ENCODE peak calls at places on chromosomes 2 and 18, in nine cellular contexts. One of them, this sample, is unnamed.

GRCh38 chr2:101801496-101801895 is 104.0 kb downstream of the MAP4K4 start:
- DNase-seq in K562: no peak
- DNase-seq in HCT116: no peak
- DNase-seq in fibroblast of mammary gland: no peak
- DNase-seq in tibial artery: no peak
- DNase-seq in psoas muscle: no peak
- DNase-seq in IMR-90: no peak
- DNase-seq in progenitor cell of endocrine pancreas: no peak
- DNase-seq in Panc1: no peak
- DNase-seq in this sample: no peak

GRCh38 chr18:35582310-35582682 is 756 bp downstream of the GALNT1 start:
- DNase-seq in K562: peak; percentile 22
- DNase-seq in HCT116: no peak
- DNase-seq in fibroblast of mammary gland: no peak
- DNase-seq in tibial artery: no peak
- DNase-seq in psoas muscle: no peak
- DNase-seq in IMR-90: no peak
- DNase-seq in progenitor cell of endocrine pancreas: no peak
- DNase-seq in Panc1: no peak
- DNase-seq in this sample: no peak

GRCh38 chr2:240000671-240001070 is 24.5 kb downstream of the NDUFA10 start:
- DNase-seq in K562: no peak
- DNase-seq in HCT116: no peak
- DNase-seq in fibroblast of mammary gland: no peak
- DNase-seq in tibial artery: no peak
- DNase-seq in psoas muscle: no peak
- DNase-seq in IMR-90: no peak
- DNase-seq in progenitor cell of endocrine pancreas: no peak
- DNase-seq in Panc1: no peak
- DNase-seq in this sample: no peak

GRCh38 chr2:19711470-19712372 is 190.1 kb downstream of the TTC32 start:
- DNase-seq in K562: no peak
- DNase-seq in HCT116: peak; percentile 38
- DNase-seq in fibroblast of mammary gland: peak; percentile 98
- DNase-seq in tibial artery: no peak
- DNase-seq in psoas muscle: no peak
- DNase-seq in IMR-90: peak; percentile 98
- DNase-seq in progenitor cell of endocrine pancreas: no peak
- DNase-seq in Panc1: peak; percentile 13
- DNase-seq in this sample: no peak

GRCh38 chr18:48312066-48312465 is 97.1 kb downstream of the ZBTB7C start:
- DNase-seq in K562: no peak
- DNase-seq in HCT116: no peak
- DNase-seq in fibroblast of mammary gland: no peak
- DNase-seq in tibial artery: no peak
- DNase-seq in psoas muscle: no peak
- DNase-seq in IMR-90: no peak
- DNase-seq in progenitor cell of endocrine pancreas: no peak
- DNase-seq in Panc1: no peak
- DNase-seq in this sample: no peak

GRCh38 chr2:9262671-9263171 is 56.1 kb downstream of the ASAP2 start:
- DNase-seq in K562: no peak
- DNase-seq in HCT116: no peak
- DNase-seq in fibroblast of mammary gland: no peak
- DNase-seq in tibial artery: no peak
- DNase-seq in psoas muscle: no peak
- DNase-seq in IMR-90: peak; percentile 51
- DNase-seq in progenitor cell of endocrine pancreas: no peak
- DNase-seq in Panc1: no peak
- DNase-seq in this sample: no peak

GRCh38 chr2:70855679-70856078 is 20.1 kb upstream of the CD207 start:
- DNase-seq in K562: no peak
- DNase-seq in HCT116: no peak
- DNase-seq in fibroblast of mammary gland: peak; percentile 46
- DNase-seq in tibial artery: no peak
- DNase-seq in psoas muscle: no peak
- DNase-seq in IMR-90: peak; percentile 13
- DNase-seq in progenitor cell of endocrine pancreas: no peak
- DNase-seq in Panc1: no peak
- DNase-seq in this sample: no peak

GRCh38 chr2:45681675-45682074 is 30.2 kb downstream of the PRKCE start:
- DNase-seq in K562: no peak
- DNase-seq in HCT116: peak; percentile 81
- DNase-seq in fibroblast of mammary gland: peak; percentile 94
- DNase-seq in tibial artery: no peak
- DNase-seq in psoas muscle: peak; percentile 48
- DNase-seq in IMR-90: peak; percentile 88
- DNase-seq in progenitor cell of endocrine pancreas: no peak
- DNase-seq in Panc1: peak; percentile 86
- DNase-seq in this sample: no peak

GRCh38 chr18:78232196-78232595 is 747.4 kb upstream of the SALL3 start:
- DNase-seq in K562: no peak
- DNase-seq in HCT116: no peak
- DNase-seq in fibroblast of mammary gland: no peak
- DNase-seq in tibial artery: no peak
- DNase-seq in psoas muscle: no peak
- DNase-seq in IMR-90: no peak
- DNase-seq in progenitor cell of endocrine pancreas: no peak
- DNase-seq in Panc1: no peak
- DNase-seq in this sample: no peak

GRCh38 chr2:143901185-143901842 is 618.6 kb downstream of the ZEB2 start:
- DNase-seq in K562: no peak
- DNase-seq in HCT116: peak; percentile 51
- DNase-seq in fibroblast of mammary gland: peak; percentile 89
- DNase-seq in tibial artery: no peak
- DNase-seq in psoas muscle: no peak
- DNase-seq in IMR-90: peak; percentile 91
- DNase-seq in progenitor cell of endocrine pancreas: no peak
- DNase-seq in Panc1: no peak
- DNase-seq in this sample: no peak

GRCh38 chr2:157176602-157177001 is 80.9 kb upstream of the GALNT5 start:
- DNase-seq in K562: no peak
- DNase-seq in HCT116: no peak
- DNase-seq in fibroblast of mammary gland: no peak
- DNase-seq in tibial artery: no peak
- DNase-seq in psoas muscle: no peak
- DNase-seq in IMR-90: no peak
- DNase-seq in progenitor cell of endocrine pancreas: no peak
- DNase-seq in Panc1: no peak
- DNase-seq in this sample: no peak

GRCh38 chr2:138395565-138396306 is 105.8 kb upstream of the SPOPL start:
- DNase-seq in K562: no peak
- DNase-seq in HCT116: no peak
- DNase-seq in fibroblast of mammary gland: peak; percentile 90
- DNase-seq in tibial artery: peak; percentile 77
- DNase-seq in psoas muscle: no peak
- DNase-seq in IMR-90: peak; percentile 42
- DNase-seq in progenitor cell of endocrine pancreas: no peak
- DNase-seq in Panc1: no peak
- DNase-seq in this sample: no peak

GRCh38 chr2:223856021-223856420 is 18.6 kb upstream of the AP1S3 start:
- DNase-seq in K562: no peak
- DNase-seq in HCT116: no peak
- DNase-seq in fibroblast of mammary gland: no peak
- DNase-seq in tibial artery: no peak
- DNase-seq in psoas muscle: no peak
- DNase-seq in IMR-90: peak; percentile 35
- DNase-seq in progenitor cell of endocrine pancreas: no peak
- DNase-seq in Panc1: no peak
- DNase-seq in this sample: no peak

GRCh38 chr2:71675296-71675695 is 221.9 kb downstream of the DYSF start:
- DNase-seq in K562: no peak
- DNase-seq in HCT116: no peak
- DNase-seq in fibroblast of mammary gland: no peak
- DNase-seq in tibial artery: peak; percentile 54
- DNase-seq in psoas muscle: no peak
- DNase-seq in IMR-90: no peak
- DNase-seq in progenitor cell of endocrine pancreas: no peak
- DNase-seq in Panc1: no peak
- DNase-seq in this sample: no peak

DNA sequence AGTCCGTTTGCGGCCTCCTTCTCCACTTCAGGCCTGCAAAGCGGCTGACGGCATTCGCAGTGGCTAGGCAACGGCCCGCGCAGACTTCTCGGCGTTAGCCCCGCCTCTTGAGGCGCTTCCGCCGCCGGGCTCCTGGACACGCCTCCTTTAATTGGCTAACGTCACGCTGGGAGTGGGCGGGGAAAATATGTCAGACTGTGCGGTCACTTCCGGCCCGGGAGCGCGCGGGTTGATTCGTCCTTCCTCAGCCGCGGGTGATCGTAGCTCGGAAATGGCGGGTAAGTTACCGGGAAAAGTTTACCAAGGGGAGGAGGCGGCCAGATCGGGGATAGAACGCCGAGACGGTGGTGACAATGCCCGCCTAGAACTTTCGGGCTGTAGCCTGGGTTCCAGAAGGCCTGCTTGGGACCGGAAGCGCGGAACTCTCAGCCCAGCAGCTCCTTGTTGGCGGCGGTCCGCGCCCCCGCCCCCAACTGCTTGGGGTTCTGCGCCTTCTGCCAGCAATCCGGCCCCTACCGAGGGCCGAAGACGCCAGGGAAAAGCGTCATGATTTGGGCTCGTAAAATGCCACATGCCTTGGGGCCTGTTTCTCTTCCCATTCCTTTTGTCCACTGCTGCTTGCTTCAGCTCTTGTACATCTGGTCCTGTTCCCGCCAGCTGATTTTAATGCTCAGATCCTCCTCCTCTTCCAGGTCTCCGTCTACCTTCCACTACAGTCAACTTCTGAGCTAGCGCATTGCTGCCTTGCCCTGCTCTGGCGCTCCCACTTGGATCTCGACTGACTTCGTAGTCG is at the start of gene HAT1:
- DNase-seq in K562: peak; percentile 98
- DNase-seq in HCT116: peak; percentile 95
- DNase-seq in fibroblast of mammary gland: peak; percentile 97
- DNase-seq in tibial artery: peak; percentile 99
- DNase-seq in psoas muscle: peak; percentile 97
- DNase-seq in IMR-90: peak; percentile 98
- DNase-seq in progenitor cell of endocrine pancreas: peak; percentile 95
- DNase-seq in Panc1: peak; percentile 93
- DNase-seq in this sample: peak; percentile 94
- TF ChIP-seq CTCF in K562: peak; percentile 10
- TF ChIP-seq CTCF in HCT116: no peak
- TF ChIP-seq CTCF in fibroblast of mammary gland: no peak
- TF ChIP-seq CTCF in tibial artery: no peak
- TF ChIP-seq CTCF in psoas muscle: no peak
- TF ChIP-seq CTCF in IMR-90: no peak
- TF ChIP-seq CTCF in progenitor cell of endocrine pancreas: no peak
- TF ChIP-seq CTCF in Panc1: no peak
- TF ChIP-seq CTCF in this sample: no peak

GRCh38 chr2:122136071-122136470 is 380.6 kb downstream of the TSN start:
- DNase-seq in K562: peak; percentile 48
- DNase-seq in HCT116: peak; percentile 16
- DNase-seq in fibroblast of mammary gland: peak; percentile 8
- DNase-seq in tibial artery: no peak
- DNase-seq in psoas muscle: no peak
- DNase-seq in IMR-90: peak; percentile 21
- DNase-seq in progenitor cell of endocrine pancreas: no peak
- DNase-seq in Panc1: peak; percentile 4
- DNase-seq in this sample: no peak
- TF ChIP-seq CTCF in K562: peak; percentile 50
- TF ChIP-seq CTCF in HCT116: peak; percentile 80
- TF ChIP-seq CTCF in fibroblast of mammary gland: peak; percentile 23
- TF ChIP-seq CTCF in tibial artery: no peak
- TF ChIP-seq CTCF in psoas muscle: no peak
- TF ChIP-seq CTCF in IMR-90: peak; percentile 36
- TF ChIP-seq CTCF in progenitor cell of endocrine pancreas: peak; percentile 50
- TF ChIP-seq CTCF in Panc1: peak; percentile 75
- TF ChIP-seq CTCF in this sample: no peak

GRCh38 chr2:188984126-188984525 is 10.0 kb downstream of the COL3A1 start:
- DNase-seq in K562: no peak
- DNase-seq in HCT116: no peak
- DNase-seq in fibroblast of mammary gland: peak; percentile 84
- DNase-seq in tibial artery: no peak
- DNase-seq in psoas muscle: no peak
- DNase-seq in IMR-90: peak; percentile 71
- DNase-seq in progenitor cell of endocrine pancreas: no peak
- DNase-seq in Panc1: no peak
- DNase-seq in this sample: no peak
- TF ChIP-seq CTCF in K562: no peak
- TF ChIP-seq CTCF in HCT116: peak; percentile 10
- TF ChIP-seq CTCF in fibroblast of mammary gland: peak; percentile 41
- TF ChIP-seq CTCF in tibial artery: peak; percentile 60
- TF ChIP-seq CTCF in psoas muscle: peak; percentile 18
- TF ChIP-seq CTCF in IMR-90: peak; percentile 53
- TF ChIP-seq CTCF in progenitor cell of endocrine pancreas: no peak
- TF ChIP-seq CTCF in Panc1: peak; percentile 14
- TF ChIP-seq CTCF in this sample: no peak

GRCh38 chr2:63434597-63434996 is 153.7 kb downstream of the WDPCP start:
- DNase-seq in K562: peak; percentile 23
- DNase-seq in HCT116: no peak
- DNase-seq in fibroblast of mammary gland: no peak
- DNase-seq in tibial artery: no peak
- DNase-seq in psoas muscle: no peak
- DNase-seq in IMR-90: no peak
- DNase-seq in progenitor cell of endocrine pancreas: no peak
- DNase-seq in Panc1: no peak
- DNase-seq in this sample: no peak
- TF ChIP-seq CTCF in K562: no peak
- TF ChIP-seq CTCF in HCT116: no peak
- TF ChIP-seq CTCF in fibroblast of mammary gland: no peak
- TF ChIP-seq CTCF in tibial artery: no peak
- TF ChIP-seq CTCF in psoas muscle: no peak
- TF ChIP-seq CTCF in IMR-90: no peak
- TF ChIP-seq CTCF in progenitor cell of endocrine pancreas: no peak
- TF ChIP-seq CTCF in Panc1: no peak
- TF ChIP-seq CTCF in this sample: no peak

GRCh38 chr2:47088371-47089082 is 66.6 kb downstream of the STPG4 start:
- DNase-seq in K562: peak; percentile 73
- DNase-seq in HCT116: no peak
- DNase-seq in fibroblast of mammary gland: no peak
- DNase-seq in tibial artery: no peak
- DNase-seq in psoas muscle: no peak
- DNase-seq in IMR-90: peak; percentile 56
- DNase-seq in progenitor cell of endocrine pancreas: no peak
- DNase-seq in Panc1: no peak
- DNase-seq in this sample: no peak
- TF ChIP-seq CTCF in K562: peak; percentile 16
- TF ChIP-seq CTCF in HCT116: peak; percentile 33
- TF ChIP-seq CTCF in fibroblast of mammary gland: peak; percentile 22
- TF ChIP-seq CTCF in tibial artery: no peak
- TF ChIP-seq CTCF in psoas muscle: no peak
- TF ChIP-seq CTCF in IMR-90: peak; percentile 16
- TF ChIP-seq CTCF in progenitor cell of endocrine pancreas: no peak
- TF ChIP-seq CTCF in Panc1: no peak
- TF ChIP-seq CTCF in this sample: no peak

GRCh38 chr2:108855194-108855593 is 68.6 kb downstream of the CCDC138 start:
- DNase-seq in K562: no peak
- DNase-seq in HCT116: no peak
- DNase-seq in fibroblast of mammary gland: peak; percentile 7
- DNase-seq in tibial artery: no peak
- DNase-seq in psoas muscle: no peak
- DNase-seq in IMR-90: peak; percentile 8
- DNase-seq in progenitor cell of endocrine pancreas: no peak
- DNase-seq in Panc1: no peak
- DNase-seq in this sample: no peak
- TF ChIP-seq CTCF in K562: peak; percentile 20
- TF ChIP-seq CTCF in HCT116: no peak
- TF ChIP-seq CTCF in fibroblast of mammary gland: peak; percentile 13
- TF ChIP-seq CTCF in tibial artery: no peak
- TF ChIP-seq CTCF in psoas muscle: peak; percentile 13
- TF ChIP-seq CTCF in IMR-90: peak; percentile 22
- TF ChIP-seq CTCF in progenitor cell of endocrine pancreas: no peak
- TF ChIP-seq CTCF in Panc1: peak; percentile 23
- TF ChIP-seq CTCF in this sample: no peak

GRCh38 chr2:174994381-174994780 is 10.8 kb downstream of the CHN1 start:
- DNase-seq in K562: no peak
- DNase-seq in HCT116: no peak
- DNase-seq in fibroblast of mammary gland: no peak
- DNase-seq in tibial artery: no peak
- DNase-seq in psoas muscle: no peak
- DNase-seq in IMR-90: no peak
- DNase-seq in progenitor cell of endocrine pancreas: no peak
- DNase-seq in Panc1: no peak
- DNase-seq in this sample: no peak
- TF ChIP-seq CTCF in K562: no peak
- TF ChIP-seq CTCF in HCT116: no peak
- TF ChIP-seq CTCF in fibroblast of mammary gland: no peak
- TF ChIP-seq CTCF in tibial artery: no peak
- TF ChIP-seq CTCF in psoas muscle: no peak
- TF ChIP-seq CTCF in IMR-90: no peak
- TF ChIP-seq CTCF in progenitor cell of endocrine pancreas: no peak
- TF ChIP-seq CTCF in Panc1: no peak
- TF ChIP-seq CTCF in this sample: no peak

This sample was measured in activated B cell treated with CpG ODN at 0.5 μM for 24 hours.